ENCODE peak calls at places on chromosomes 12 and 14, in eight cellular contexts. J, W, C, B, L, R, V and H are unnamed samples. For H3K4me1 and H4K20me1, the result is how much of the 10 kb centered on the place peaks cover.

GRCh38 chr14:84202486-84202885 is 1327.5 kb upstream of the FLRT2 start:
- DNase-seq in J (peak), W (no peak), C (no peak), B (peak), L (no peak), R (no peak), V (no peak), H (no peak)

GRCh38 chr12:132593938-132594358 is 16.4 kb downstream of the LRCOL1 start:
- DNase-seq in J (peak), W (peak), C (peak), B (peak), L (peak), R (peak), V (peak), H (peak)

GRCh38 chr12:45695035-45695434 is 34.5 kb upstream of the ARID2 start:
- DNase-seq in J (peak), W (no peak), C (no peak), B (no peak), L (no peak), R (no peak), V (peak), H (no peak)

GRCh38 chr12:52713960-52714886 is 10.9 kb upstream of the KRT77 start:
- DNase-seq in J (no peak), W (peak), C (no peak), B (peak), L (no peak), R (no peak), V (no peak), H (no peak)

GRCh38 chr14:90487031-90487430 is 90.2 kb downstream of the CALM1 start:
- DNase-seq in J (peak), W (peak), C (no peak), B (no peak), L (no peak), R (no peak), V (no peak), H (no peak)

GRCh38 chr12:8912910-8913309 is 1.4 kb upstream of the PHC1 start:
- DNase-seq in J (no peak), W (peak), C (no peak), B (peak), L (peak), R (no peak), V (no peak), H (peak)

GRCh38 chr14:90969493-90970166 is 90.8 kb downstream of the RPS6KA5 start:
- DNase-seq in J (peak), W (no peak), C (no peak), B (peak), L (no peak), R (peak), V (no peak), H (peak)

GRCh38 chr14:61342486-61342885 is 21.1 kb downstream of the PRKCH start:
- DNase-seq in J (no peak), W (no peak), C (no peak), B (no peak), L (no peak), R (no peak), V (no peak), H (no peak)

GRCh38 chr14:55762595-55763232 is 182.7 kb downstream of the KTN1 start:
- DNase-seq in J (no peak), W (no peak), C (no peak), B (no peak), L (no peak), R (no peak), V (no peak), H (no peak)

GRCh38 chr14:56422703-56423213 is 156.8 kb upstream of the TMEM260 start:
- DNase-seq in J (peak), W (peak), C (peak), B (peak), L (peak), R (peak), V (peak), H (peak)

GRCh38 chr14:101480747-101481530 is 80.4 kb upstream of the DIO3 start:
- DNase-seq in J (peak), W (peak), C (peak), B (peak), L (peak), R (no peak), V (peak), H (no peak)

GRCh38 chr12:51511546-51512260 is 79.3 kb upstream of the SCN8A start:
- DNase-seq in J (no peak), W (no peak), C (no peak), B (no peak), L (peak), R (no peak), V (no peak), H (no peak)

GRCh38 chr12:123071401-123072304 is 79.2 kb downstream of the PITPNM2 start:
- DNase-seq in J (no peak), W (no peak), C (no peak), B (no peak), L (no peak), R (no peak), V (no peak), H (no peak)

GRCh38 chr12:1282670-1283361 is 291.8 kb downstream of the ERC1 start:
- DNase-seq in J (no peak), W (no peak), C (no peak), B (peak), L (no peak), R (no peak), V (peak), H (no peak)

GRCh38 chr14:73462078-73462715 is 3.9 kb upstream of the NUMB start:
- DNase-seq in J (peak), W (no peak), C (peak), B (peak), L (no peak), R (no peak), V (peak), H (no peak)

GRCh38 chr14:105853907-105854599 is 327.7 kb downstream of the TMEM121 start:
- DNase-seq in J (no peak), W (no peak), C (no peak), B (no peak), L (no peak), R (no peak), V (no peak), H (no peak)

GRCh38 chr12:90630006-90630405 is 325.0 kb downstream of the CCER1 start:
- DNase-seq in J (no peak), W (no peak), C (no peak), B (no peak), L (no peak), R (no peak), V (peak), H (no peak)

GRCh38 chr14:47539065-47539464 is 136.3 kb downstream of the MDGA2 start:
- DNase-seq in J (no peak), W (peak), C (peak), B (peak), L (peak), R (no peak), V (no peak), H (peak)

GRCh38 chr12:93402333-93403311 is 24.9 kb downstream of the NUDT4 start:
- DNase-seq in J (no peak), W (no peak), C (no peak), B (no peak), L (no peak), R (no peak), V (no peak), H (no peak)

GRCh38 chr14:88668448-88669116 is 105.7 kb downstream of the ZC3H14 start:
- DNase-seq in J (no peak), W (no peak), C (no peak), B (no peak), L (no peak), R (no peak), V (no peak), H (peak)

GRCh38 chr12:89238593-89238992 is 113.7 kb downstream of the DUSP6 start:
- DNase-seq in J (no peak), W (no peak), C (no peak), B (no peak), L (no peak), R (no peak), V (no peak), H (no peak)

GRCh38 chr12:121894633-121895032 is 6.0 kb downstream of the PSMD9 start:
- DNase-seq in J (peak), W (peak), C (peak), B (peak), L (peak), R (no peak), V (peak), H (peak)

GRCh38 chr14:77598366-77599050 is 17.9 kb downstream of the SPTLC2 start:
- DNase-seq in J (no peak), W (no peak), C (no peak), B (no peak), L (no peak), R (no peak), V (no peak), H (no peak)

GRCh38 chr12:47946413-47947107 is 16.8 kb upstream of the TMEM106C start:
- DNase-seq in J (peak), W (no peak), C (no peak), B (no peak), L (peak), R (no peak), V (peak), H (no peak)

GRCh38 chr14:75247286-75247922 is 31.2 kb upstream of the FOS start:
- DNase-seq in J (no peak), W (no peak), C (peak), B (no peak), L (no peak), R (no peak), V (no peak), H (no peak)

GRCh38 chr12:54136844-54137580 is 51.8 kb downstream of the SMUG1 start:
- DNase-seq in J (no peak), W (no peak), C (peak), B (peak), L (no peak), R (no peak), V (no peak), H (no peak)

GRCh38 chr14:91113829-91114078 is at the start of gene DGLUCY:
- DNase-seq in J (peak), W (no peak), C (no peak), B (peak), L (no peak), R (no peak), V (peak), H (peak)

GRCh38 chr12:78241472-78241871 is 410.8 kb downstream of the NAV3 start:
- DNase-seq in J (no peak), W (no peak), C (no peak), B (no peak), L (no peak), R (no peak), V (no peak), H (no peak)

GRCh38 chr12:115030017-115030416 is 346.0 kb upstream of the TBX3 start:
- DNase-seq in J (no peak), W (no peak), C (no peak), B (no peak), L (no peak), R (no peak), V (no peak), H (no peak)

GRCh38 chr12:67457799-67458680 is 188.9 kb downstream of the CAND1 start:
- DNase-seq in J (no peak), W (no peak), C (no peak), B (no peak), L (no peak), R (no peak), V (no peak), H (peak)

GRCh38 chr12:57389033-57389432 is 41.8 kb downstream of the R3HDM2 start:
- DNase-seq in J (peak), W (no peak), C (no peak), B (peak), L (peak), R (peak), V (peak), H (no peak)

DNA sequence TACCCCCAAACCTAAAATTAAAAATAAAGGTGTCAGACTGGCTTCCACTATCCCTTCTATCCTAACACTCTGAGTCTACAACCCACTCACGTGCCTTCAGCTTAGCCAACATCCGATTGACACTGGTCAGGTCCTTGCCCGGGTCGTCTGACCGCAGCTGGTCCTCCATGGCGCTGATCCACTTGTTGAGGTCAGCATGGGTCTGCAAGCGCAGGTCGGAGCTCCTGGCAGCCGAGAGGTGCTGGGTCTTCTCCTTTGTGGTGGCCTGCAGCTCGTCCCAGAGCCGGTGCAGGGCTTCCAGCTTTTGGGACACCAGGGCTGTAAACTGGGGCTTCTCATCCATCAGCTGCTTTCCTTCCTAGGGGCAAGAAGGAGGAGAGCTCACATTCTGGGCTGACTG is 78.0 kb downstream of the PLEKHG3 start:
- DNase-seq in J (no peak), W (no peak), C (no peak), B (no peak), L (no peak), R (no peak), V (no peak), H (no peak)
- H3K4me1 ChIP-seq in J (under half), W (under half), C (under half), B (under half), L (under half), R (under half), V (under half), H (under half)

DNA sequence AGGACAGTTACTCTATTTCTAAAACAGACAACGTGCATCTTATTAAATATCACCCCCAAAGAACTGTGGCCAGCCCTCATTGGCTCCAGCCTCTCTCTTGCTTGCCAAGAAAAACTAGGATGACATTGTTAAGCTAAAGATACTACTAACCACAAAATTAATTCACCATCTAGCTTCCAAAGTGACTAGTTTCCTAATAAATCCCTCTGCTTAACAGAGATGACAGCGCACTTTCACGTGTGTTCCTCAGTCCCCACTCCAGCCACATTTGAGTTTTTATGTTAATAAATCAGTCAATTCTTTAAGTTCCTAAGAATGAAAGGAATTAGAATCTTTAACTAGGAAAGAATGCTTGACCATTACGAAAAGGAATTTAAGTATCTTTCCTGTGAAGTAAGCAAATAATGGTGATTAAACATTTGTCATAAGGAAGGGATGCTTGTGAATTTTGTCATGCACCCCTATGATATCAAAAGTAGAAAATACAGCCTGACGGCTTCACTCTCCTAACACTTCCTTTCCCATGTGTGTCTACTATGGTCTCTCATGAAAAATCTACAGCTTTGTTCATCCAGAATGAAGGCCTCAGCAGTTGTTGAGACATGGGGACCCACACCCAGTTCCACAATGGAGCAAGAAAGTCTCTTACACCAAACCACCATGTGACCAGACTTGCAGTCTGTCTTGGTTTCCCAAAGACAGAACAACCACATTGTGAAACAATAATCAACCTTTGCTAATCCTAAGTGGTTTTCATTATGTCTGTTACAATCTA is 8.1 kb downstream of the CORO1C start:
- DNase-seq in J (peak), W (no peak), C (no peak), B (no peak), L (peak), R (no peak), V (peak), H (no peak)
- H4K20me1 ChIP-seq in J (under half), W (under half), C (half or more), B (half or more), L (half or more), R (under half), V (half or more), H (under half)

DNA sequence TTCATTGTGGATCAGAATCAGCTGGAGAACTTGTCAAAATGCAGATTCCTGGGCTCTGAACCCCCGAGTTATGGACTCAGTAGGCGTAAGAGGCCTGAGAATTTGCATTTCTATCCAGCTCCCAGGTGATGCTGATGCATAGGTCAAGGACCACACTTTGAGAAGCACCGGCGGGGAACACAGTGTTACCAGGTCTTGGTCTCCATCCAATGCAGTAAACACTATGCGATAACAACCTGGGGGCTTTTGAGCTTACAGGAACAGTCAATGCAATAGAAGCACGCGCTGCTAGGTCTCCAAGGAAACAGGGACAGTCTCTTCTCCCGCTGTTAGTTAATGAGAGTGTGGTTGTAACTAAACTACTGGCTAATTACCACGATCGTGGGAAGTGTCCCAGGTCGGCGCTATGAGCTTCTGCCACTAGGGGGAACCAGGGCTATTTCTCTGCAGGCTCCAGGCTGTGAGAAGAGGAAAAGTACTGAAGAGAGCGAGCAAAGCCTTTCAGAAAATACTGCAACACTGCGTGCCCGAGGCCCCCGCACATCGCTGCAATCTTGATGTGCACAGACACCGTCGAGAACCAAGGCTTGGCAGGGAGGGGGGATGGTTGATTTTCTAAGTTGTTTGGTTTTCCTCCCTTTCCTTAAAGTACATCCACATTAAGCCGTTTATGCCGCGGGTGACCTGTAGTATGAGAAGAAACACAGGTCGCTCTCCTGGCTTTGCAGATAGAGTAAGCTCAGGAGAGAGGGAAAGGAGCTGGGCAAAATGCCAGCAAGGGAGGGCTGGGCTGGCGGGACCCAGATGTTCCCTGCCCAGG is 52.0 kb upstream of the KCNA1 start:
- DNase-seq in J (peak), W (peak), C (peak), B (peak), L (peak), R (peak), V (peak), H (peak)
- H3K27ac ChIP-seq in J (no peak), W (no peak), C (no peak), B (no peak), L (no peak), R (no peak), V (no peak), H (no peak)

DNA sequence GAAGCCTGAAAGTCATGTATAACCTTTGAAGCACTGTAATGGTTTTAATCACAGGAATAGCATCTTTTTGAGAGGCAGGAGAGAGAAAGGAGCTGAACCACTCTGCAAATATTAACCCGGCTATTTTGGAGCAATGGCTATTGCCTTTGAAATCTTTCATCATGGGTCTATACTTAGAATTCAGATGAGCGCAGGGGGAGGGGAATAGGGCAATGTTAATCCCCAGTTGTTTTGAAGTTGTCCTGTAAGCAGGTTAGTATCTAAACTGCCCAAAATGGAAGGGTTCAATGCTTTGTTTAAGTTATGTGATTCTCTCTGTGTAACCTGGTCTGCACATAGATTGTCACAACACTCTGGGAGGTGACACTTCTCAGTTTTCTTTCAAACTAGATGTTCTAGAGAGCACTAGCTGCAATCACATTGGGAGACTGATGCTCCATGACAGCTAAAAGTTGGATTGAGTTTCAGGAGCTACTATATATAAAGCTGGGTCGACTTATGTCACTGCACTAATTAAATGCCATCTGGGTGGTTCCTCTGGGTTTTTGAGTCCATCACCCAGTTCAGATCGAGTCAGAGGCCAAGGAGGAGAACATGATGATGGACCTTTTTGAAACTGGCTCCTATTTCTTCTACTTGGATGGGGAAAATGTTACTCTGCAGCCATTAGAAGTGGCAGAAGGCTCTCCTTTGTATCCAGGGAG is at the start of gene MYF6:
- DNase-seq in J (no peak), W (no peak), C (no peak), B (no peak), L (no peak), R (no peak), V (no peak), H (no peak)
- H3K4me1 ChIP-seq in J (under half), W (under half), C (under half), B (under half), L (under half), R (under half), V (under half), H (under half)

GRCh38 chr12:96238336-96239031 is 44.3 kb downstream of the ELK3 start:
- DNase-seq in J (no peak), W (no peak), C (no peak), B (no peak), L (no peak), R (no peak), V (no peak), H (no peak)

GRCh38 chr12:96241484-96242256 is 47.5 kb downstream of the ELK3 start:
- DNase-seq in J (peak), W (no peak), C (no peak), B (peak), L (no peak), R (no peak), V (peak), H (no peak)

GRCh38 chr12:96240251-96240650 is 46.1 kb downstream of the ELK3 start:
- DNase-seq in J (no peak), W (no peak), C (no peak), B (no peak), L (no peak), R (no peak), V (no peak), H (no peak)

GRCh38 chr12:96240656-96241055 is 46.5 kb downstream of the ELK3 start:
- DNase-seq in J (peak), W (no peak), C (no peak), B (no peak), L (no peak), R (no peak), V (no peak), H (no peak)

GRCh38 chr12:96239711-96240234 is 45.6 kb downstream of the ELK3 start:
- DNase-seq in J (no peak), W (no peak), C (no peak), B (peak), L (no peak), R (no peak), V (no peak), H (no peak)
- H4K20me1 ChIP-seq in J (half or more), W (under half), C (under half), B (under half), L (under half), R (under half), V (half or more), H (under half)